ENCODE peak calls at places on chromosomes 6 and 20, in ten cellular contexts. E, K, O, V, N, Q, Z, W, P and H are unnamed samples.

GRCh38 chr6:46010771-46011170 is 4.9 kb downstream of the CLIC5 start:
- DNase-seq in V (no peak), W (no peak), E (no peak), N (no peak), O (no peak), Z (no peak), K (no peak), P (peak; percentile 31), Q (no peak), H (no peak)

GRCh38 chr6:157285422-157285779 is 37.9 kb downstream of the TMEM242 start:
- DNase-seq in W (peak; percentile 33), N (no peak), K (no peak), Z (no peak), Q (peak; percentile 36), E (no peak), P (no peak), O (peak; percentile 82), V (no peak), H (no peak)

GRCh38 chr6:3965071-3965718 is 113.7 kb downstream of the FAM217A start:
- DNase-seq in K (no peak), V (no peak), O (no peak), Z (no peak), P (no peak), E (no peak), W (no peak), Q (no peak), N (no peak), H (no peak)

GRCh38 chr6:100657678-100658330 is 193.1 kb upstream of the SIM1 start:
- DNase-seq in Q (no peak), O (no peak), N (no peak), Z (no peak), V (no peak), E (no peak), W (no peak), K (no peak), P (no peak), H (no peak)

GRCh38 chr20:41167481-41168253 is 30.3 kb downstream of the PLCG1 start:
- DNase-seq in O (no peak), N (no peak), V (no peak), Q (no peak), K (peak; percentile 36), E (no peak), W (no peak), Z (no peak), P (no peak), H (no peak)

GRCh38 chr6:160293844-160294243 is 35.2 kb upstream of the SLC22A2 start:
- DNase-seq in Z (no peak), N (no peak), K (no peak), W (no peak), O (no peak), V (no peak), E (peak; percentile 59), Q (no peak), P (no peak), H (no peak)

GRCh38 chr6:148855744-148856143 is 108.9 kb downstream of the UST start:
- DNase-seq in O (no peak), W (no peak), N (no peak), P (no peak), Q (no peak), V (no peak), Z (no peak), K (no peak), E (no peak), H (no peak)

GRCh38 chr6:10144772-10145171 is 270.1 kb downstream of the TFAP2A start:
- DNase-seq in Z (no peak), P (no peak), W (no peak), O (no peak), Q (no peak), E (no peak), V (no peak), N (no peak), K (no peak), H (no peak)

GRCh38 chr6:30942338-30943060 is 1.7 kb downstream of the MUCL3 start:
- DNase-seq in E (peak; percentile 88), P (peak; percentile 70), Q (peak; percentile 98), O (no peak), V (no peak), K (peak; percentile 71), W (peak; percentile 79), N (peak; percentile 52), Z (peak; percentile 65), H (no peak)

GRCh38 chr6:144055121-144055931 is 40.0 kb downstream of the SF3B5 start:
- DNase-seq in Q (no peak), K (no peak), V (peak; percentile 65), N (no peak), W (no peak), O (no peak), E (no peak), Z (no peak), P (no peak), H (no peak)

GRCh38 chr6:41759905-41760579 is 12.8 kb upstream of the PGC start:
- DNase-seq in Z (no peak), Q (peak; percentile 48), V (no peak), K (no peak), W (peak; percentile 18), N (no peak), E (no peak), O (no peak), P (no peak), H (no peak)

GRCh38 chr6:168640181-168640580 is 199.2 kb downstream of the SMOC2 start:
- DNase-seq in Z (no peak), K (no peak), N (no peak), W (no peak), O (no peak), E (no peak), V (no peak), Q (no peak), P (no peak), H (no peak)

GRCh38 chr6:56772737-56773184 is 130.1 kb upstream of the DST start:
- DNase-seq in Q (peak; percentile 71), W (peak; percentile 60), E (no peak), K (peak; percentile 78), N (peak; percentile 65), P (peak; percentile 35), Z (peak; percentile 47), O (no peak), V (no peak), H (no peak)

GRCh38 chr20:20505554-20505953 is 137.7 kb downstream of the INSM1 start:
- DNase-seq in W (no peak), K (no peak), P (no peak), V (no peak), N (no peak), E (no peak), Z (no peak), O (no peak), Q (no peak), H (no peak)

GRCh38 chr6:6895929-6896328 is 211.8 kb upstream of the RREB1 start:
- DNase-seq in E (no peak), Q (no peak), W (no peak), O (no peak), K (no peak), V (no peak), N (no peak), Z (no peak), P (no peak), H (no peak)

GRCh38 chr6:166464418-166465400 is 82.0 kb upstream of the MPC1 start:
- DNase-seq in O (no peak), Z (no peak), V (no peak), W (no peak), P (no peak), K (no peak), E (peak; percentile 14), N (no peak), Q (no peak), H (no peak)
- H3K27ac ChIP-seq in O (no peak overlapping the region), Z (no peak overlapping the region), V (no peak overlapping the region), W (peak overlapping the region; percentile 8), P (no peak overlapping the region), K (no peak overlapping the region), E (no peak overlapping the region), N (no peak overlapping the region), Q (no peak overlapping the region), H (no peak overlapping the region)

GRCh38 chr6:15491255-15491985 is 171.4 kb downstream of the DTNBP1 start:
- DNase-seq in Q (peak; percentile 88), V (peak; percentile 48), K (peak; percentile 90), P (peak; percentile 73), E (peak; percentile 69), Z (peak; percentile 73), O (no peak), N (peak; percentile 75), W (peak; percentile 82), H (no peak)
- H3K27ac ChIP-seq in Q (no peak overlapping the region), V (peak overlapping the region; percentile 2), K (peak overlapping the region; percentile 15), P (peak overlapping the region; percentile 51), E (no peak overlapping the region), Z (peak overlapping the region; percentile 63), O (no peak overlapping the region), N (no peak overlapping the region), W (no peak overlapping the region), H (no peak overlapping the region)

GRCh38 chr6:107398005-107398404 is 61.4 kb downstream of the PDSS2 start:
- DNase-seq in V (no peak), Q (no peak), E (no peak), N (no peak), W (no peak), O (no peak), Z (no peak), K (no peak), P (no peak), H (no peak)

GRCh38 chr6:107402533-107402932 is 56.8 kb downstream of the PDSS2 start:
- DNase-seq in W (no peak), Q (no peak), E (no peak), N (no peak), K (no peak), Z (no peak), P (no peak), V (no peak), O (no peak), H (no peak)

GRCh38 chr6:107399927-107400326 is 59.4 kb downstream of the PDSS2 start:
- DNase-seq in Z (no peak), E (no peak), Q (peak; percentile 55), K (no peak), O (no peak), V (no peak), W (no peak), P (no peak), N (no peak), H (no peak)

GRCh38 chr6:107401573-107401972 is 57.8 kb downstream of the PDSS2 start:
- DNase-seq in K (no peak), W (no peak), E (no peak), Z (no peak), O (no peak), V (no peak), P (no peak), N (no peak), Q (no peak), H (no peak)

DNA sequence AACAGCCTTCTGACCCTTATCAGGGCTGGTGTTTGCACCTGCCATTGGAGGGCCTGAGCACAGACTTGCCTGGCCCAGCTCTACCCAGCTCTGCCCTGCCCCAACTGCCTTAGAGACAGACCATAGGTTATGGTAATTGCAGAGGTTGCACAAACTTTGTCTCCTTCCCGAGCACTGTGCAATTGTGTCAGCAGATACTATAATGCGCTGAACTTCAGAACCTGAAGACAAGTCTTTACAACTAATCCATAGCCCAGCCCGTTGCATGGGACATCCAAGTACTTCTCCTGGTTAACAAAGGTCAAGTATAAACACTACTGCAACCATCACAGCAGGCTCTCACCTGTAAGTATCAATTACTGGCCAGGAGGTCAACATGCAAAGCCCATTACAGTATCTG is 58.6 kb downstream of the PDSS2 start:
- DNase-seq in K (no peak), N (no peak), Z (no peak), V (no peak), W (no peak), P (no peak), O (no peak), Q (no peak), E (no peak), H (no peak)
- H3K27ac ChIP-seq in K (no peak overlapping the region), N (no peak overlapping the region), Z (no peak overlapping the region), V (no peak overlapping the region), W (no peak overlapping the region), P (no peak overlapping the region), O (no peak overlapping the region), Q (no peak overlapping the region), E (no peak overlapping the region), H (no peak overlapping the region)

GRCh38 chr6:75201076-75201475 is 4.8 kb downstream of the COL12A1 start:
- DNase-seq in P (no peak), K (no peak), Z (no peak), O (no peak), N (no peak), E (no peak), V (no peak), Q (no peak), W (no peak), H (no peak)
- H3K27ac ChIP-seq in P (no peak overlapping the region), K (peak overlapping the region; percentile 96), Z (peak overlapping the region; percentile 55), O (peak overlapping the region; percentile 87), N (peak overlapping the region; percentile 83), E (no peak overlapping the region), V (no peak overlapping the region), Q (no peak overlapping the region), W (no peak overlapping the region), H (peak overlapping the region; percentile 68)